ENCODE peak calls at places on chromosomes 5 and 9, in nine cellular contexts. N, R, U, W, X, C, B, P and G are unnamed samples.

GRCh38 chr9:88808019-88808656 is 183.1 kb upstream of the S1PR3 start:
- DNase-seq in P (no peak), W (no peak), X (peak; percentile 68), U (no peak), N (no peak), B (peak; percentile 33), C (no peak), R (no peak), G (no peak)

GRCh38 chr9:126704157-126704941 is 90.6 kb downstream of the LMX1B start:
- DNase-seq in U (no peak), W (peak; percentile 78), P (peak; percentile 39), R (no peak), B (peak; percentile 84), C (no peak), X (peak; percentile 65), N (peak; percentile 66), G (no peak)

GRCh38 chr9:134100040-134100439 is 32.2 kb upstream of the BRD3 start:
- DNase-seq in U (no peak), B (no peak), C (no peak), R (no peak), X (no peak), W (no peak), P (no peak), N (peak; percentile 16), G (no peak)

GRCh38 chr9:77663754-77664153 is 15.6 kb upstream of the GNA14 start:
- DNase-seq in N (no peak), U (no peak), P (no peak), W (peak; percentile 75), C (no peak), R (no peak), B (peak; percentile 35), X (peak; percentile 59), G (no peak)

GRCh38 chr9:98146101-98146991 is 27.3 kb upstream of the TRIM14 start:
- DNase-seq in B (peak; percentile 67), W (peak; percentile 94), R (no peak), C (no peak), U (no peak), N (peak; percentile 96), X (peak; percentile 67), P (peak; percentile 82), G (no peak)

GRCh38 chr9:80352967-80353366 is 781.2 kb downstream of the TLE4 start:
- DNase-seq in B (no peak), U (no peak), C (no peak), P (no peak), N (no peak), X (no peak), W (no peak), R (no peak), G (no peak)

GRCh38 chr5:103340717-103341397 is 82.3 kb downstream of the MACIR start:
- DNase-seq in X (peak; percentile 71), B (peak; percentile 30), R (no peak), P (no peak), C (no peak), W (no peak), U (no peak), N (no peak), G (no peak)

GRCh38 chr5:83925321-83925877 is 204.7 kb upstream of the HAPLN1 start:
- DNase-seq in W (no peak), C (no peak), B (peak; percentile 70), N (no peak), R (peak; percentile 75), P (no peak), U (no peak), X (peak; percentile 84), G (no peak)

GRCh38 chr9:129914051-129914450 is 78.8 kb downstream of the USP20 start:
- DNase-seq in P (no peak), W (no peak), X (no peak), N (no peak), B (no peak), C (no peak), U (no peak), R (no peak), G (no peak)

GRCh38 chr5:39775458-39776365 is 350.9 kb upstream of the DAB2 start:
- DNase-seq in W (no peak), P (no peak), R (peak; percentile 79), B (peak; percentile 94), C (no peak), X (peak; percentile 95), U (no peak), N (no peak), G (no peak)

GRCh38 chr5:6088706-6089105 is 289.6 kb downstream of the MED10 start:
- DNase-seq in X (no peak), B (no peak), N (no peak), R (no peak), U (no peak), C (no peak), P (no peak), W (no peak), G (no peak)

GRCh38 chr9:89452561-89452960 is 45.4 kb downstream of the SEMA4D start:
- DNase-seq in R (no peak), N (no peak), C (no peak), W (no peak), X (no peak), U (no peak), B (no peak), P (no peak), G (no peak)

GRCh38 chr5:112742424-112742823 is 4.7 kb downstream of the APC start:
- DNase-seq in R (no peak), C (no peak), X (peak; percentile 15), P (no peak), N (no peak), U (no peak), B (peak; percentile 21), W (no peak), G (no peak)

GRCh38 chr5:135195267-135195603 is 161.2 kb upstream of the PITX1 start:
- DNase-seq in B (peak; percentile 35), N (no peak), X (no peak), C (no peak), R (no peak), W (no peak), U (no peak), P (no peak), G (no peak)

GRCh38 chr5:17405976-17406876 is 91.8 kb upstream of the TAF11L2 start:
- DNase-seq in R (no peak), C (no peak), W (no peak), U (no peak), N (no peak), B (peak; percentile 61), X (no peak), P (no peak), G (no peak)

GRCh38 chr5:66333192-66333591 is 189.1 kb downstream of the SREK1 start:
- DNase-seq in N (no peak), C (no peak), X (no peak), R (no peak), P (no peak), W (no peak), U (no peak), B (no peak), G (no peak)

GRCh38 chr5:139052975-139053374 is 145.2 kb downstream of the SIL1 start:
- DNase-seq in C (no peak), W (no peak), R (no peak), X (no peak), U (no peak), B (no peak), P (no peak), N (no peak), G (no peak)

GRCh38 chr5:168530751-168531150 is 1.6 kb downstream of the FBLL1 start:
- DNase-seq in N (no peak), B (peak; percentile 18), U (no peak), W (no peak), X (no peak), P (no peak), R (no peak), C (no peak), G (no peak)

GRCh38 chr9:78032599-78033457 is 1.2 kb upstream of the GNAQ start:
- DNase-seq in X (no peak), B (no peak), P (no peak), N (no peak), C (no peak), W (no peak), U (peak; percentile 49), R (no peak), G (no peak)

GRCh38 chr9:98256632-98257218 is 1.3 kb upstream of the TBC1D2 start:
- DNase-seq in X (no peak), N (peak; percentile 51), W (no peak), P (no peak), C (no peak), U (peak; percentile 58), R (no peak), B (peak; percentile 33), G (no peak)

GRCh38 chr5:150846651-150847333 is 471 bp downstream of the IRGM start:
- DNase-seq in P (no peak), W (no peak), X (peak; percentile 94), C (peak; percentile 55), N (no peak), R (peak; percentile 52), U (peak; percentile 77), B (peak; percentile 93), G (peak; percentile 11)

GRCh38 chr5:132008961-132009680 is 2.3 kb downstream of the ACSL6 start:
- DNase-seq in U (no peak), R (no peak), C (no peak), W (peak; percentile 35), N (peak; percentile 66), B (no peak), P (no peak), X (no peak), G (no peak)

GRCh38 chr5:151286246-151286645 is 17.3 kb downstream of the SLC36A3 start:
- DNase-seq in N (no peak), C (no peak), X (no peak), P (no peak), U (no peak), R (no peak), B (no peak), W (no peak), G (no peak)

GRCh38 chr9:105912868-105913516 is 218.7 kb downstream of the TMEM38B start:
- DNase-seq in B (no peak), R (no peak), N (no peak), C (peak; percentile 41), W (no peak), P (no peak), U (no peak), X (no peak), G (no peak)

GRCh38 chr5:10036136-10036535 is 213.6 kb downstream of the ATPSCKMT start:
- DNase-seq in X (peak; percentile 84), R (peak; percentile 61), C (no peak), W (no peak), U (no peak), B (peak; percentile 68), P (no peak), N (no peak), G (no peak)

GRCh38 chr9:14522627-14523379 is 170.4 kb downstream of the ZDHHC21 start:
- DNase-seq in B (no peak), R (no peak), N (no peak), P (no peak), W (no peak), C (no peak), X (no peak), U (no peak), G (no peak)